ENCODE peak calls at places on chromosomes 2 and 18, in ten cellular contexts. One of them, this sample, is unnamed.

GRCh38 chr2:168118733-168119518 is 128.5 kb downstream of the STK39 start:
- DNase-seq in IMR-90: peak
- DNase-seq in CD4-positive, alpha-beta memory T cell: peak
- DNase-seq in aorta: no peak
- DNase-seq in CD8-positive, alpha-beta memory T cell: peak
- DNase-seq in heart left ventricle: no peak
- DNase-seq in RWPE2: no peak
- DNase-seq in adrenal gland: peak
- DNase-seq in psoas muscle: no peak
- DNase-seq in cardiac muscle cell: peak
- DNase-seq in this sample: peak

GRCh38 chr2:10810175-10811161 is 2.1 kb downstream of the PDIA6 start:
- DNase-seq in CD8-positive, alpha-beta memory T cell: no peak
- DNase-seq in RWPE2: no peak
- DNase-seq in IMR-90: peak
- DNase-seq in CD4-positive, alpha-beta memory T cell: peak
- DNase-seq in aorta: no peak
- DNase-seq in adrenal gland: peak
- DNase-seq in psoas muscle: no peak
- DNase-seq in cardiac muscle cell: peak
- DNase-seq in heart left ventricle: no peak
- DNase-seq in this sample: no peak

GRCh38 chr2:18187214-18187613 is 308.7 kb downstream of the KCNS3 start:
- DNase-seq in adrenal gland: no peak
- DNase-seq in cardiac muscle cell: peak
- DNase-seq in RWPE2: no peak
- DNase-seq in CD8-positive, alpha-beta memory T cell: no peak
- DNase-seq in psoas muscle: no peak
- DNase-seq in IMR-90: peak
- DNase-seq in CD4-positive, alpha-beta memory T cell: no peak
- DNase-seq in heart left ventricle: no peak
- DNase-seq in aorta: no peak
- DNase-seq in this sample: no peak

GRCh38 chr18:9323750-9324445 is 10.7 kb upstream of the TWSG1 start:
- DNase-seq in aorta: no peak
- DNase-seq in heart left ventricle: no peak
- DNase-seq in cardiac muscle cell: peak
- DNase-seq in adrenal gland: no peak
- DNase-seq in IMR-90: peak
- DNase-seq in CD4-positive, alpha-beta memory T cell: no peak
- DNase-seq in psoas muscle: no peak
- DNase-seq in RWPE2: no peak
- DNase-seq in CD8-positive, alpha-beta memory T cell: no peak
- DNase-seq in this sample: no peak

GRCh38 chr2:241620419-241620769 is 16.6 kb downstream of the THAP4 start:
- DNase-seq in RWPE2: no peak
- DNase-seq in adrenal gland: peak
- DNase-seq in IMR-90: peak
- DNase-seq in CD8-positive, alpha-beta memory T cell: no peak
- DNase-seq in cardiac muscle cell: peak
- DNase-seq in CD4-positive, alpha-beta memory T cell: no peak
- DNase-seq in aorta: no peak
- DNase-seq in psoas muscle: no peak
- DNase-seq in heart left ventricle: peak
- DNase-seq in this sample: no peak

GRCh38 chr2:148926291-148926961 is 51.4 kb downstream of the KIF5C start:
- DNase-seq in CD4-positive, alpha-beta memory T cell: peak
- DNase-seq in aorta: no peak
- DNase-seq in cardiac muscle cell: peak
- DNase-seq in heart left ventricle: no peak
- DNase-seq in IMR-90: peak
- DNase-seq in adrenal gland: peak
- DNase-seq in RWPE2: no peak
- DNase-seq in CD8-positive, alpha-beta memory T cell: peak
- DNase-seq in psoas muscle: no peak
- DNase-seq in this sample: peak

GRCh38 chr2:134628453-134628852 is 90.3 kb downstream of the TMEM163 start:
- DNase-seq in aorta: no peak
- DNase-seq in RWPE2: no peak
- DNase-seq in CD8-positive, alpha-beta memory T cell: no peak
- DNase-seq in IMR-90: no peak
- DNase-seq in CD4-positive, alpha-beta memory T cell: no peak
- DNase-seq in cardiac muscle cell: no peak
- DNase-seq in adrenal gland: no peak
- DNase-seq in heart left ventricle: no peak
- DNase-seq in psoas muscle: no peak
- DNase-seq in this sample: no peak

GRCh38 chr2:134137182-134137595 is 116.7 kb upstream of the MGAT5 start:
- DNase-seq in adrenal gland: peak
- DNase-seq in IMR-90: peak
- DNase-seq in heart left ventricle: peak
- DNase-seq in RWPE2: peak
- DNase-seq in CD4-positive, alpha-beta memory T cell: no peak
- DNase-seq in psoas muscle: no peak
- DNase-seq in CD8-positive, alpha-beta memory T cell: no peak
- DNase-seq in cardiac muscle cell: peak
- DNase-seq in aorta: peak
- DNase-seq in this sample: no peak

GRCh38 chr2:25086070-25086560 is 44.2 kb downstream of the EFR3B start:
- DNase-seq in RWPE2: no peak
- DNase-seq in heart left ventricle: no peak
- DNase-seq in CD8-positive, alpha-beta memory T cell: no peak
- DNase-seq in cardiac muscle cell: no peak
- DNase-seq in psoas muscle: no peak
- DNase-seq in CD4-positive, alpha-beta memory T cell: no peak
- DNase-seq in IMR-90: no peak
- DNase-seq in aorta: no peak
- DNase-seq in adrenal gland: no peak
- DNase-seq in this sample: no peak

GRCh38 chr2:2362181-2362580 is 31.1 kb upstream of the MYT1L start:
- DNase-seq in heart left ventricle: no peak
- DNase-seq in CD4-positive, alpha-beta memory T cell: no peak
- DNase-seq in RWPE2: no peak
- DNase-seq in cardiac muscle cell: no peak
- DNase-seq in adrenal gland: no peak
- DNase-seq in aorta: no peak
- DNase-seq in IMR-90: no peak
- DNase-seq in psoas muscle: no peak
- DNase-seq in CD8-positive, alpha-beta memory T cell: no peak
- DNase-seq in this sample: no peak

GRCh38 chr2:120109186-120110061 is 96.5 kb downstream of the EPB41L5 start:
- DNase-seq in RWPE2: no peak
- DNase-seq in psoas muscle: no peak
- DNase-seq in adrenal gland: no peak
- DNase-seq in heart left ventricle: no peak
- DNase-seq in CD8-positive, alpha-beta memory T cell: peak
- DNase-seq in aorta: no peak
- DNase-seq in cardiac muscle cell: peak
- DNase-seq in CD4-positive, alpha-beta memory T cell: peak
- DNase-seq in IMR-90: peak
- DNase-seq in this sample: no peak

GRCh38 chr2:219178377-219179175 is 501 bp downstream of the RETREG2 start:
- DNase-seq in adrenal gland: peak
- DNase-seq in IMR-90: peak
- DNase-seq in RWPE2: no peak
- DNase-seq in CD8-positive, alpha-beta memory T cell: no peak
- DNase-seq in CD4-positive, alpha-beta memory T cell: no peak
- DNase-seq in psoas muscle: no peak
- DNase-seq in aorta: peak
- DNase-seq in heart left ventricle: peak
- DNase-seq in cardiac muscle cell: peak
- DNase-seq in this sample: peak

DNA sequence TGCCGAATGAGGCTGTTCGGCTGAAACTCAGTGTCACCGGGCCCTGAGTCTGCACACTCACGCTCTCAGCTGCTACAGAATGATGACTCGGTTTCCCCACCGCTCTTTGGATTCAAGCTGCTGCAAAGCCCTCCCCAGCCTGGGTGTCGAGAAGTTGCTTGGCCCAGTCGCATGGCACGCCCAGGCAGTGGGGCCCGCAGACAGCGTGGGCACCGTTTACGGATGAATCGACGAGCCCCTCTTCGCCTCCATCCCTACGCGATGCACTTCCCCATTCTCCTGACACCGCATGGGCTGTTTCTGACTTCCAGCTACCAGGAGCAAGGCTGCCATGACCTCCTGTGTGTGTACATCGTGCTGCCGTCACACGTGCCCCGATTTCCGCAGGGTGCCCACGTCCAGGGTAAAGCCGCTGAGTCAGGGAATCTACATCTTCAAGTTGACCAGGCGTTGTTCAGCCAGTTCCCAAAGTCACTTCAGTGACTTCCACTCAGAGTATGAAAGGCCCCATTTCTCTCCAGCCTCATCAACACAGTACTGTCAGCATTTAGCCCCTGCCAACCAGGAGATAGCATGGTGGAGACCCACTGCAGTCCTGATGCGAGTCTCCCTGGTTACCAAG is 60.3 kb upstream of the GPC1 start:
- DNase-seq in CD8-positive, alpha-beta memory T cell: no peak
- DNase-seq in IMR-90: no peak
- DNase-seq in RWPE2: no peak
- DNase-seq in psoas muscle: no peak
- DNase-seq in cardiac muscle cell: no peak
- DNase-seq in CD4-positive, alpha-beta memory T cell: no peak
- DNase-seq in aorta: no peak
- DNase-seq in adrenal gland: no peak
- DNase-seq in heart left ventricle: no peak
- DNase-seq in this sample: no peak
- H3K27ac ChIP-seq in CD8-positive, alpha-beta memory T cell: no peak
- H3K27ac ChIP-seq in IMR-90: peak
- H3K27ac ChIP-seq in RWPE2: no peak
- H3K27ac ChIP-seq in psoas muscle: peak
- H3K27ac ChIP-seq in cardiac muscle cell: no peak
- H3K27ac ChIP-seq in CD4-positive, alpha-beta memory T cell: no peak
- H3K27ac ChIP-seq in aorta: peak
- H3K27ac ChIP-seq in adrenal gland: peak
- H3K27ac ChIP-seq in heart left ventricle: peak
- H3K27ac ChIP-seq in this sample: no peak

DNA sequence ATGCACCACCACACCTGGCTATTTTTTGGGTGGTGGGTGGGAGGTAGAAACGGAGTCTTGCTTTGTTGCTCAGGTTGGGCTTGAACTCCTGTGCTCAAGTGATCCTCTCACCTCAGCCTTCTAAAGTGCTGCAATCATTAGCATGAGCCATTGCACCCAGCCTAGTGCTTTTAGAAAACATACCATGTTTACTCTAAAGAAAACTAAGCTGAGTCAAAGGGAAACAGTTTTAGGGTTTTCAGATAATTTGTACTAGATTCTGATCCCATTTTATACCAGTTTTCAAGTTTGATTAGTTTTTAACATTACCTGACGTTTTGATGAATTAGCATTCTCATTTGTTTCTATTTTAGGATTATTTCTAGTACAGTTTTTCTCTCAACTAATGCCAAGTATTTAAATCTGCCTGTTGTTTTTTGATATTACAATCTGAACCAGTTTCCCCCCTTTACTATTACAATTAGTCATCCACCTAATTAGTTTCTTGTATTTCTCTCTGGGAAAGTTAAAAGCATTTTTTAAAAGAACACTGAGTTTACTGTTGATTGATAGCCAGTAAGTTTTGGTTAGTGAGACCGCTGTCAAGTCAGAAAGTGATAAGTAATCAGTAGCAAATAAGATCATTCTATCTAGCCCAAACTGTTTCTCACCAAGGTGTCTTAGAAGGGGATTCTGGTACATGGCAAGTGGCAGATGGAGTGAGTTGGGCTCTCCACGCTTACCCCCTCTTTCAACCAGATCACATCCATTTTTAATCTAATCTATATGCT is 24.2 kb upstream of the TBR1 start:
- DNase-seq in aorta: no peak
- DNase-seq in RWPE2: no peak
- DNase-seq in heart left ventricle: no peak
- DNase-seq in psoas muscle: no peak
- DNase-seq in CD8-positive, alpha-beta memory T cell: no peak
- DNase-seq in IMR-90: no peak
- DNase-seq in adrenal gland: no peak
- DNase-seq in cardiac muscle cell: no peak
- DNase-seq in CD4-positive, alpha-beta memory T cell: no peak
- DNase-seq in this sample: no peak
- H3K27ac ChIP-seq in aorta: no peak
- H3K27ac ChIP-seq in RWPE2: no peak
- H3K27ac ChIP-seq in heart left ventricle: no peak
- H3K27ac ChIP-seq in psoas muscle: no peak
- H3K27ac ChIP-seq in CD8-positive, alpha-beta memory T cell: no peak
- H3K27ac ChIP-seq in IMR-90: no peak
- H3K27ac ChIP-seq in adrenal gland: no peak
- H3K27ac ChIP-seq in cardiac muscle cell: no peak
- H3K27ac ChIP-seq in CD4-positive, alpha-beta memory T cell: no peak
- H3K27ac ChIP-seq in this sample: no peak

GRCh38 chr18:3584897-3585460 is 135.0 kb downstream of the TGIF1 start:
- DNase-seq in adrenal gland: no peak
- DNase-seq in psoas muscle: no peak
- DNase-seq in heart left ventricle: no peak
- DNase-seq in CD8-positive, alpha-beta memory T cell: no peak
- DNase-seq in IMR-90: no peak
- DNase-seq in aorta: no peak
- DNase-seq in CD4-positive, alpha-beta memory T cell: no peak
- DNase-seq in cardiac muscle cell: no peak
- DNase-seq in RWPE2: no peak
- DNase-seq in this sample: no peak
- H3K27ac ChIP-seq in adrenal gland: no peak
- H3K27ac ChIP-seq in psoas muscle: no peak
- H3K27ac ChIP-seq in heart left ventricle: no peak
- H3K27ac ChIP-seq in CD8-positive, alpha-beta memory T cell: peak
- H3K27ac ChIP-seq in IMR-90: no peak
- H3K27ac ChIP-seq in aorta: no peak
- H3K27ac ChIP-seq in CD4-positive, alpha-beta memory T cell: no peak
- H3K27ac ChIP-seq in cardiac muscle cell: no peak
- H3K27ac ChIP-seq in RWPE2: no peak
- H3K27ac ChIP-seq in this sample: no peak

DNA sequence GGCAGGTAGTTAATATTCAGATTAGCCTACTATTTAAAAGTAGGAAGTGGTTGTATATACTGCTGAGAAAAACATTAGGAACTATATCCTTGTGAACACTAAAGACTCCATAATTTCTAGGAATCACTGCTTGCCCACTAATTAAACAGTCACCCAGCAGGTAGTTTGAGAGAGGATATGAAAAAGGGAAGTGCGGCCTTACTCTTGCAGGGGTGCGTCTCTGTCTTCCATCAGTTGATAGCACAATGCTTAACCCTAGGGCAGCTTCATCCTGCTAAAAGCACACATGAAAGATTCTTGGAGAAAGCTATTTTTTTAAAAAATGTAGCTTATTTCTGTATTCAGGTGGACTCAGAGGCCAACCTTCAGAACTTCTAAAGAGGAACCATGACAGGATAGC is 53.1 kb upstream of the ATP5MC3 start:
- DNase-seq in heart left ventricle: no peak
- DNase-seq in CD8-positive, alpha-beta memory T cell: no peak
- DNase-seq in IMR-90: no peak
- DNase-seq in RWPE2: no peak
- DNase-seq in aorta: no peak
- DNase-seq in cardiac muscle cell: no peak
- DNase-seq in CD4-positive, alpha-beta memory T cell: no peak
- DNase-seq in psoas muscle: no peak
- DNase-seq in adrenal gland: no peak
- DNase-seq in this sample: no peak
- H3K27ac ChIP-seq in heart left ventricle: no peak
- H3K27ac ChIP-seq in CD8-positive, alpha-beta memory T cell: no peak
- H3K27ac ChIP-seq in IMR-90: no peak
- H3K27ac ChIP-seq in RWPE2: no peak
- H3K27ac ChIP-seq in aorta: no peak
- H3K27ac ChIP-seq in cardiac muscle cell: no peak
- H3K27ac ChIP-seq in CD4-positive, alpha-beta memory T cell: no peak
- H3K27ac ChIP-seq in psoas muscle: no peak
- H3K27ac ChIP-seq in adrenal gland: no peak
- H3K27ac ChIP-seq in this sample: no peak

This sample was measured in caudate nucleus.